ENCODE peak calls at places on chromosomes 6 and 20, in nine cellular contexts. O, T, E, J, B, M, X, W and K are unnamed samples.

GRCh38 chr6:52727908-52728307 is 35.4 kb downstream of the GSTA2 start:
- DNase-seq in O (no peak), T (no peak), E (no peak), J (no peak), B (no peak), M (no peak), X (no peak), W (no peak), K (no peak)

GRCh38 chr6:137191670-137192069 is 18.2 kb upstream of the IL22RA2 start:
- DNase-seq in O (no peak), T (peak), E (no peak), J (no peak), B (no peak), M (no peak), X (no peak), W (no peak), K (no peak)

GRCh38 chr6:52622810-52623209 is 46.0 kb upstream of the TRAM2 start:
- DNase-seq in O (no peak), T (no peak), E (no peak), J (no peak), B (no peak), M (no peak), X (no peak), W (no peak), K (no peak)

GRCh38 chr6:38775870-38776269 is 60.8 kb downstream of the DNAH8 start:
- DNase-seq in O (no peak), T (no peak), E (no peak), J (no peak), B (no peak), M (no peak), X (no peak), W (no peak), K (no peak)

GRCh38 chr6:110528051-110528929 is 51.9 kb upstream of the SLC22A16 start:
- DNase-seq in O (peak), T (peak), E (peak), J (peak), B (no peak), M (peak), X (no peak), W (peak), K (peak)

GRCh38 chr6:17334265-17334664 is 53.1 kb downstream of the RBM24 start:
- DNase-seq in O (no peak), T (peak), E (no peak), J (no peak), B (no peak), M (no peak), X (no peak), W (no peak), K (no peak)

GRCh38 chr6:33213166-33213988 is 5.1 kb downstream of the RING1 start:
- DNase-seq in O (no peak), T (no peak), E (peak), J (no peak), B (no peak), M (peak), X (peak), W (peak), K (no peak)

GRCh38 chr20:25623225-25623735 is 534 bp downstream of the NANP start:
- DNase-seq in O (no peak), T (peak), E (peak), J (peak), B (no peak), M (no peak), X (peak), W (peak), K (no peak)

GRCh38 chr20:61353261-61353995 is 101.4 kb downstream of the CDH4 start:
- DNase-seq in O (no peak), T (peak), E (peak), J (no peak), B (no peak), M (no peak), X (no peak), W (peak), K (no peak)

GRCh38 chr6:37866590-37867507 is 47.3 kb downstream of the ZFAND3 start:
- DNase-seq in O (no peak), T (peak), E (no peak), J (no peak), B (no peak), M (no peak), X (no peak), W (no peak), K (no peak)

DNA sequence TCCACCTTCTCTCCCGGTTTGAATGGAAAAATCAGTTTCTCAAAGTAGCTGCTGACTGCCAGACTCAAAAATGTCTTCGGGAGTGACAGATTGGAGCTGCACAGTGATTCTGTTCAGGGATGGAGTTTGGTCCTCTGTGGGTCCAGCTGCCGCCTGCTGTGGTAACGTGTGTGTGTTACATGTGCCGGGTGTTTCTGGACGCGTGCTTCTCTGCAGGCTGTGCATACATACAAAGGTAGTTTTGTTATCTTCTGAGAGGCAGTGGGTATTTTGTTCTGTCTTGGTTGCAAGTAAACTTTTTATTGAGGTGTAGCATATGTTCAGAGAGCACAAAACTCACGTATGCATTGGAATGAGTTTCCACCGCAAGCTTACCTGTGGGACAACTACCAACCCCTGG is 41.3 kb upstream of the NAA20 start:
- DNase-seq in O (no peak), T (peak), E (no peak), J (no peak), B (no peak), M (peak), X (no peak), W (no peak), K (no peak)
- H3K4me3 ChIP-seq in O (peak), T (peak), E (no peak), J (peak), B (peak), M (peak), X (peak), W (peak), K (peak)

DNA sequence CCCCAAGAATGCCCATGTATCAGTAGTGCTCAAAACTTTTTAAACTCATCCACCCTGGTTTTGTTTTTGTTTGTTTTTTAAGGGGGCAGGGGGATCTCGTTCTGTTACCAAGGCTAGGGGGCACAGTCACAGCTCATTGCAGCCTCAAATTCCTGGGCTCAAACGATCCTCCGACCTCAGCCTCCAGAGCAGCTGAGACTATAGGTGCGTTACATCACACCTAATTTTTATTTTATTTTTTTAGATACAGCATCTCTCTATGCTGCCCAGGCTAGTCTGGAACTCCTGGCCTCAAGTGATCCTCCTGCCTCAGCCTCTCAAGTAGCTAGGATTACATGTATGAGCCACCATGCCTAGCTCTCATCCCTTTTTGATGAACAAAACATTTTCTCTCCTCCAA is 11.2 kb downstream of the PHIP start:
- DNase-seq in O (no peak), T (no peak), E (no peak), J (no peak), B (no peak), M (no peak), X (no peak), W (no peak), K (no peak)
- H3K4me3 ChIP-seq in O (no peak), T (no peak), E (no peak), J (no peak), B (no peak), M (no peak), X (no peak), W (no peak), K (no peak)

DNA sequence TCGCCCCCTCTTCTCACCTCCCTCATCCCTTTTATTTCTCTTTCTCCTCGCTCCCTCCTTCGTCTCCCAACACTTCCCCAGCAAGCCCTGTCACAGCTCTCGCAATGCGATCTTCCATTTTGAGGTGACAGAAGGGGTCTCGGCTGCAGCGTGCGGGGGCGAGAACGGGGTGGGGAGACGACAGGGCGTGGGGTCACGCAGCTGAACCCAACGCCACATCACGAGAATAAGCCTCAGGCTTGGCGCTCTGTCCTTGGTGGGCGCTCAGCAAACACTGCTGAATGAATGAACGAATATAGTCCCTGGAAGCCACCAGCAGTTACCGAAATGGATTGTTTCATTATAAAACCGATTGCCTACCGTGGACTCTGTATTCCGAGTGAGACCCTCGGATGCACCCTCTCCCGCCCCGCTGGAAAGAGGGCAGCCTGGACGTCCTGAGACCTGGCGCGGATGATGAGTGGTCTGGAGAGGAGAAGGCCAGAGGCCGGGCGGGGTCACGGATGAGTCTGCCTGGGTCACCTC is 3.9 kb downstream of the NRN1 start:
- DNase-seq in O (no peak), T (no peak), E (no peak), J (no peak), B (no peak), M (no peak), X (no peak), W (no peak), K (no peak)
- H3K4me3 ChIP-seq in O (no peak), T (peak), E (no peak), J (no peak), B (peak), M (no peak), X (no peak), W (no peak), K (peak)

GRCh38 chr20:10652660-10653191 is 21.1 kb downstream of the JAG1 start:
- DNase-seq in O (no peak), T (no peak), E (no peak), J (no peak), B (no peak), M (no peak), X (no peak), W (peak), K (no peak)
- H3K4me3 ChIP-seq in O (no peak), T (no peak), E (no peak), J (no peak), B (no peak), M (no peak), X (no peak), W (no peak), K (peak)

DNA sequence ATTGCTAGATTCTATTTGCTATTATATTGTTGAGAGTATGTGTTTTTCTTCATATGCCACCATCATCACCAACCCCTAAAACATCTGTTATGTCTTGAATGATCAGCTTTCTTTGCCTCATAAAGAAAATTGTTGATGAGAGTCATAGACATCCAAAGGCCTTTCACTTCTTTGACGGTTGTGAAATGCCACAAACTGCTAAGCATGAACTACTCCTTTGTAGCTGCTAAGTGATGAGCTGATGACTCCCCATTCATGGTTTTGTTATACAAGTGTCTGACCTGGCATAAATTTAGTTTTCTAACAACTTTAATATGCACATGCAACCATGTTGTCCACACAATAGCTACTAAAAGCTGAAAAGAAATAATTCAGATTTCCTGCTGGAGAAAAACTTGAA is 684 bp upstream of the MED23 start:
- DNase-seq in O (no peak), T (peak), E (peak), J (no peak), B (no peak), M (no peak), X (no peak), W (peak), K (no peak)
- H3K4me3 ChIP-seq in O (no peak), T (no peak), E (peak), J (peak), B (peak), M (peak), X (peak), W (no peak), K (peak)

DNA sequence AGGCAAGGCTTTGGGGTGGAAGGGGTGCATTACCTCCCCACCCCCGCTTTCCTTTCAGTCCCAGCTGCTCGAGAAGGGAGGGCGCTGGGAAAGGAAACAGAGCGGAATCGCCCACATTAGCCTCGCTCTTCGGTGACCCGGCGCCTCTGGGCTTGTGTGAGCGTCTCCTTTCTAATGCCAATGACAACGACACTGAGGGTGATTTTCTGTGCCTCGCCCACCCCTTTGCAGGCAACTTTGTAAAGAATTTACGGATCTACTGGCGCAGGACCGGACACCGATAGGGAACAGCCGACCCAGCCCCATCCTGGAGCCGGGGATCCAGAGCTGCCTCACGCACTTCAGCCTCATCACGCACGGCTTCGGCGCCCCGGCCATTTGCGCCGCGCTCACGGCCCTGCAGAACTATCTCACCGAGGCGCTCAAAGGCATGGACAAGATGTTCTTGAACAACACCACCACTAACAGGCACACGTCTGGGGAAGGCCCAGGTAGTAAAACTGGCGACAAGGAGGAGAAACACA is 24.3 kb downstream of the TFAP2B start:
- DNase-seq in O (no peak), T (no peak), E (no peak), J (no peak), B (no peak), M (no peak), X (no peak), W (no peak), K (no peak)
- H3K4me3 ChIP-seq in O (no peak), T (no peak), E (no peak), J (no peak), B (peak), M (no peak), X (no peak), W (no peak), K (no peak)

GRCh38 chr6:3088853-3089445 is 20.7 kb downstream of the RIPK1 start:
- DNase-seq in O (peak), T (peak), E (no peak), J (peak), B (no peak), M (no peak), X (no peak), W (no peak), K (no peak)
- H3K4me3 ChIP-seq in O (no peak), T (no peak), E (no peak), J (no peak), B (no peak), M (no peak), X (no peak), W (no peak), K (no peak)

GRCh38 chr20:38724603-38725457 is 544 bp downstream of the SLC32A1 start:
- DNase-seq in O (no peak), T (no peak), E (no peak), J (no peak), B (no peak), M (no peak), X (no peak), W (no peak), K (no peak)
- H3K4me3 ChIP-seq in O (no peak), T (no peak), E (no peak), J (no peak), B (peak), M (no peak), X (no peak), W (no peak), K (peak)

GRCh38 chr6:134352786-134353480 is 35.0 kb upstream of the SGK1 start:
- DNase-seq in O (peak), T (peak), E (peak), J (no peak), B (no peak), M (peak), X (no peak), W (peak), K (no peak)
- H3K4me3 ChIP-seq in O (no peak), T (no peak), E (no peak), J (no peak), B (no peak), M (no peak), X (no peak), W (no peak), K (no peak)

GRCh38 chr20:1946762-1947534 is 46.9 kb downstream of the PDYN start:
- DNase-seq in O (no peak), T (peak), E (peak), J (peak), B (no peak), M (peak), X (peak), W (peak), K (peak)
- H3K4me3 ChIP-seq in O (no peak), T (no peak), E (no peak), J (no peak), B (peak), M (no peak), X (no peak), W (no peak), K (peak)